ENCODE peak calls at places on chromosome 5, in five cellular contexts. B is stimulated activated CD4-positive, alpha-beta T cell treated with anti-CD3 and anti-CD28 coated beads, Interleukin-1b, Interleukin-23, amount 100 ng/mL, for 24 hours; D is T-helper 1 cell; L is aorta; J is HEK293T. C is an unnamed sample.

GRCh38 chr5:131280417-131280816 is 16.6 kb downstream of the CDC42SE2 start:
- DNase-seq in J (no peak), B (no peak), L (no peak), D (no peak), C (no peak)

GRCh38 chr5:153974131-153974812 is 64.4 kb downstream of the FAM114A2 start:
- DNase-seq in J (peak), B (no peak), D (peak), L (no peak), C (peak)

GRCh38 chr5:88391116-88391515 is 122.5 kb upstream of the TMEM161B start:
- DNase-seq in B (no peak), D (no peak), L (no peak), J (no peak), C (peak)

GRCh38 chr5:176167800-176168199 is 70.4 kb upstream of the SIMC1 start:
- DNase-seq in J (no peak), D (no peak), L (no peak), B (no peak), C (no peak)

GRCh38 chr5:173888473-173889135 is 455 bp downstream of the CPEB4 start:
- DNase-seq in J (no peak), D (peak), B (no peak), L (peak), C (no peak)

GRCh38 chr5:73135429-73136276 is 15.3 kb downstream of the TMEM171 start:
- DNase-seq in J (peak), D (no peak), B (no peak), L (no peak), C (peak)

GRCh38 chr5:139919308-139919707 is 123.7 kb downstream of the PSD2 start:
- DNase-seq in B (no peak), D (no peak), J (no peak), L (no peak), C (no peak)

GRCh38 chr5:68419637-68420452 is 204.3 kb downstream of the PIK3R1 start:
- DNase-seq in B (no peak), J (no peak), L (no peak), D (no peak), C (peak)

GRCh38 chr5:176996780-176997179 is 9.8 kb downstream of the UIMC1 start:
- DNase-seq in L (no peak), J (no peak), D (no peak), B (no peak), C (no peak)

GRCh38 chr5:172216345-172216744 is 22.4 kb downstream of the EFCAB9 start:
- DNase-seq in J (no peak), D (no peak), B (no peak), L (no peak), C (no peak)

GRCh38 chr5:88792144-88792840 is 90.7 kb downstream of the MEF2C start:
- DNase-seq in B (no peak), J (no peak), D (no peak), L (no peak), C (no peak)

GRCh38 chr5:37933586-37933985 is 93.7 kb upstream of the GDNF start:
- DNase-seq in D (no peak), L (no peak), J (no peak), B (no peak), C (no peak)

GRCh38 chr5:175700991-175701390 is 43.1 kb downstream of the HRH2 start:
- DNase-seq in L (peak), J (peak), B (no peak), D (no peak), C (no peak)

GRCh38 chr5:77211013-77211690 is 672 bp downstream of the PDE8B start:
- DNase-seq in J (no peak), L (no peak), B (no peak), D (no peak), C (peak)

GRCh38 chr5:136781464-136781863 is 416.1 kb upstream of the TRPC7 start:
- DNase-seq in D (no peak), J (no peak), L (no peak), B (no peak), C (no peak)

GRCh38 chr5:172595591-172596455 is 45.2 kb upstream of the NEURL1B start:
- DNase-seq in L (no peak), B (no peak), D (no peak), J (no peak), C (no peak)

GRCh38 chr5:855771-856530 is 5.2 kb upstream of the ZDHHC11 start:
- DNase-seq in J (no peak), D (peak), L (peak), B (no peak), C (no peak)

GRCh38 chr5:66727630-66728029 is 131.4 kb downstream of the MAST4 start:
- DNase-seq in L (no peak), B (no peak), D (no peak), J (no peak), C (no peak)